ENCODE peak calls at places on chromosomes 11 and 22, in five cellular contexts. D is cardiac fibroblast, O is mammary epithelial cell, T is MM.1S, X is nephron progenitor cell. U is an unnamed sample.

GRCh38 chr22:17104336-17104935 is 16.7 kb downstream of the TMEM121B start:
- DNase-seq in D (no peak), O (no peak), T (no peak), X (no peak), U (no peak)

GRCh38 chr22:23305321-23305910 is 125.1 kb downstream of the BCR start:
- DNase-seq in D (peak; percentile 91), O (no peak), T (no peak), X (no peak), U (no peak)

GRCh38 chr11:72278911-72279310 is 34.9 kb upstream of the PHOX2A start:
- DNase-seq in D (peak; percentile 56), O (peak; percentile 14), T (no peak), X (no peak), U (no peak)

GRCh38 chr11:19903620-19904069 is 191.0 kb downstream of the NAV2 start:
- DNase-seq in D (peak; percentile 85), O (peak; percentile 58), T (peak; percentile 53), X (peak; percentile 86), U (peak; percentile 83)

GRCh38 chr11:129331871-129332274 is 43.8 kb upstream of the BARX2 start:
- DNase-seq in D (peak; percentile 78), O (peak; percentile 66), T (peak; percentile 74), X (peak; percentile 84), U (peak; percentile 91)

GRCh38 chr22:29799217-29799680 is 32.1 kb downstream of the UQCR10 start:
- DNase-seq in D (peak; percentile 97), O (peak; percentile 87), T (no peak), X (no peak), U (no peak)

GRCh38 chr11:110075087-110075821 is 17.9 kb upstream of the ZC3H12C start:
- DNase-seq in D (no peak), O (no peak), T (no peak), X (no peak), U (no peak)

GRCh38 chr11:115215694-115216615 is 288.3 kb downstream of the CADM1 start:
- DNase-seq in D (peak; percentile 7), O (no peak), T (no peak), X (no peak), U (peak; percentile 25)

GRCh38 chr11:59040607-59041006 is 45.5 kb upstream of the GLYATL1B start:
- DNase-seq in D (no peak), O (no peak), T (peak; percentile 27), X (no peak), U (no peak)

GRCh38 chr11:61110255-61111059 is 8.2 kb downstream of the CD5 start:
- DNase-seq in D (no peak), O (no peak), T (no peak), X (no peak), U (no peak)

GRCh38 chr22:36873614-36874308 is 13.0 kb downstream of the NCF4 start:
- DNase-seq in D (peak; percentile 73), O (peak; percentile 88), T (peak; percentile 92), X (no peak), U (peak; percentile 37)

GRCh38 chr11:110134120-110134519 is 40.9 kb downstream of the ZC3H12C start:
- DNase-seq in D (peak; percentile 59), O (no peak), T (no peak), X (no peak), U (no peak)

GRCh38 chr11:119320593-119321524 is 3.9 kb upstream of the MCAM start:
- DNase-seq in D (peak; percentile 65), O (peak; percentile 54), T (peak; percentile 74), X (peak; percentile 74), U (peak; percentile 66)

GRCh38 chr11:119323532-119324033 is 6.7 kb upstream of the MCAM start:
- DNase-seq in D (peak; percentile 82), O (peak; percentile 52), T (peak; percentile 73), X (peak; percentile 90), U (peak; percentile 86)

GRCh38 chr11:119324124-119324665 is 7.3 kb upstream of the MCAM start:
- DNase-seq in D (no peak), O (no peak), T (no peak), X (no peak), U (no peak)

GRCh38 chr11:119322921-119323531 is 6.1 kb upstream of the MCAM start:
- DNase-seq in D (no peak), O (no peak), T (no peak), X (no peak), U (no peak)

GRCh38 chr11:119322360-119322739 is 5.4 kb upstream of the MCAM start:
- DNase-seq in D (peak; percentile 47), O (no peak), T (no peak), X (no peak), U (no peak)
- TF ChIP-seq CTCF in D (peak; percentile 30), O (no peak), T (no peak), X (no peak), U (no peak)

GRCh38 chr11:124627546-124627945 is 4.9 kb downstream of the TBRG1 start:
- DNase-seq in D (peak; percentile 12), O (no peak), T (no peak), X (no peak), U (no peak)

GRCh38 chr11:124629961-124630360 is 7.3 kb downstream of the TBRG1 start:
- DNase-seq in D (no peak), O (no peak), T (no peak), X (no peak), U (no peak)

GRCh38 chr11:124638500-124638899 is 15.8 kb downstream of the TBRG1 start:
- DNase-seq in D (no peak), O (no peak), T (no peak), X (no peak), U (no peak)

DNA sequence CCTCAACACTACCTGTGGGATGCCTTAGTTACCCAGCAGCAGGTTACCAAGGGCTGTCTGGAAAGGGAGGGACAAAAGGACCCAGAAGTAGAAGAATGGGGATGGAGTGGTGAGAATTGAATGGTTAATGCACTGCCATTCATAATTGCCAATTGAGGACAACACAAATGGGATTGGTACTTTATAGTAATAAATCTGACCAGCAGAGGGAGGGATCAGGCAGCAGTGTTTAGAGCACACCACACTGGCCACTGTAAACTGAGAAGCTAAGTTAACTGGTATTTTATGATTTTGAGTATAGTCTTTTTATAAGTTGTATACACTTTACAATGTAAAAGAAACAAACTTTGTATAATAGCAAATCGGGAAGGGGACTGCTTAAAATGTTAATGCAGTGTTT is 10.7 kb downstream of the TBRG1 start:
- DNase-seq in D (peak; percentile 23), O (no peak), T (no peak), X (no peak), U (no peak)
- TF ChIP-seq CTCF in D (peak; percentile 38), O (peak; percentile 19), T (peak; percentile 28), X (no peak), U (peak; percentile 27)

DNA sequence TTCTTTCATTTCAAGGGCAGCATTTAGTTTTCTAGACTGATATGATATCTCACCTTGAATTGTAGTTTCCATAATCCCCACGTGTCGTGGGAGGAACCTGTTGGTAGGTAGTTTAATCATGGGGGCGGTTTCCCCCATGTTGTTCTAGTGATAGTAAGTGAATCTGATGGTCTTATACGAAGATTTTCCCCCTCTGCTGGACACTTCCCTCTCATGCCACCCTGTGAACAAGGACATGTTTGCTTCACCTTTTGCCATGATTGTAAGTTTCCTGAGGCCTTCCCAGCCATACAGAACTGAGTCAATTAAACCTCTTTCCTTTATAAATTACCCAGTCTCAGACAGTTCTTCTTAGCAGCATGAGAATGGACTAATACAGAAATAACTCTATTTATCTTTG is 851.1 kb upstream of the FAT3 start:
- DNase-seq in D (peak; percentile 1), O (no peak), T (no peak), X (no peak), U (no peak)
- TF ChIP-seq CTCF in D (no peak), O (no peak), T (no peak), X (no peak), U (peak; percentile 23)

DNA sequence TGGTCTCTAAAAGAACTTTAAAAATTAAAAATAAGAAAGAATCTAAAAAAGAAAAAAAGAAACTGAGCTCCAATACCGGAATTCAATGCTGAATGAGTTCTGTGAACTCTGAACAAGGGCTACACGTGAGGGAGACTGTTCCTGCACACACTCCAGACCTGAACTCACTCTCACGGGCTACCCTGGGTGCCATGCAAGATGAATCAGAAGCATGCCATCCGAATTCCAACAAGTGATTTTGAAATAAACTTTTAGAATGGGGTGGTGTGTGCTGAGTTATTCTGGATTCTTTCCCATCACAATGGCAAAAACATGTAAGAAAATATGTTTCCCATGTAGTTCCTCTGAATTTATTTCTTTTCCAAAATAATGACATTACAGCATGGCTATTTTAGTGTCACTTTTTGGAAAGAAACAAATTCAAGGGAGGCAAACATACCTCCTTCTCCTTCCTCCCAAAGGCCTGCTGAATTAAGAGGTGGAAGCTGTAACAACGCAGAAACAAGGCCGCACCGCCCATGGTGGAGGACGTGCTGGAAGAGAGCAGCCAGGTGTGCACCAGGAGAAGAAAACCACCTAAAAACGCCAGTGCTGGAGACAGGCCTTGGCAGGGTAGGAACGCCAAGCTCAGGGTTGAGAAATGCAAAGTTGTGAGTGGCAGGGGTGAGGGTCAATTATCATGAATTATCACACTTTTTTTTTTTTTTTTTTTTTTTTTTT is 63.2 kb upstream of the ARFGAP3 start:
- DNase-seq in D (peak; percentile 58), O (peak; percentile 55), T (no peak), X (no peak), U (no peak)
- TF ChIP-seq CTCF in D (no peak), O (no peak), T (no peak), X (no peak), U (no peak)

GRCh38 chr11:46916669-46917108 is 1.7 kb downstream of the LRP4 start:
- DNase-seq in D (peak; percentile 68), O (peak; percentile 81), T (no peak), X (peak; percentile 69), U (peak; percentile 52)
- TF ChIP-seq CTCF in D (peak; percentile 42), O (no peak), T (no peak), X (no peak), U (no peak)